ENCODE peak calls at places on chromosomes 6 and 20, in seven cellular contexts. K is NCI-H774; U is stimulated activated CD4-positive, alpha-beta T cell treated with anti-CD3 and anti-CD28 coated beads, Interleukin-1b, Interleukin-23, amount 100 ng/mL, for 1 hour; G is cardiac fibroblast; Q is OCI-LY7; B is NCI-H345; C is lower lobe of right lung. J is an unnamed sample.

GRCh38 chr20:50724851-50725721 is 6.3 kb upstream of the PARD6B start:
- DNase-seq in G (peak), C (no peak), U (no peak), K (no peak), B (no peak), Q (no peak), J (peak)

GRCh38 chr20:36833275-36834020 is 42.5 kb upstream of the TLDC2 start:
- DNase-seq in G (no peak), U (no peak), C (no peak), K (no peak), Q (no peak), B (no peak), J (no peak)

GRCh38 chr20:2741881-2742280 is 49.3 kb downstream of the EBF4 start:
- DNase-seq in G (no peak), K (no peak), B (no peak), Q (no peak), U (no peak), C (no peak), J (no peak)

GRCh38 chr6:23601811-23602340 is 524.1 kb upstream of the NRSN1 start:
- DNase-seq in Q (no peak), C (no peak), K (no peak), U (no peak), G (no peak), B (no peak), J (no peak)

GRCh38 chr6:137877113-137877512 is 10.1 kb downstream of the TNFAIP3 start:
- DNase-seq in G (no peak), U (no peak), B (no peak), K (no peak), C (no peak), Q (no peak), J (no peak)

GRCh38 chr6:6057442-6058053 is 50.8 kb upstream of the NRN1 start:
- DNase-seq in C (no peak), Q (peak), B (peak), U (no peak), G (peak), K (peak), J (peak)

GRCh38 chr6:93358435-93358834 is 60.9 kb downstream of the EPHA7 start:
- DNase-seq in B (no peak), U (no peak), Q (no peak), C (no peak), G (no peak), K (no peak), J (no peak)

GRCh38 chr6:3809515-3809891 is 39.7 kb upstream of the FAM50B start:
- DNase-seq in C (no peak), G (no peak), Q (no peak), U (no peak), B (no peak), K (no peak), J (no peak)

GRCh38 chr6:74585779-74586178 is 620.1 kb downstream of the COL12A1 start:
- DNase-seq in G (peak), C (no peak), B (no peak), Q (no peak), K (no peak), U (no peak), J (no peak)

GRCh38 chr6:16377470-16377869 is 139.1 kb downstream of the GMPR start:
- DNase-seq in C (no peak), B (no peak), G (no peak), K (no peak), Q (no peak), U (no peak), J (no peak)

GRCh38 chr6:3433005-3433404 is 23.8 kb downstream of the SLC22A23 start:
- DNase-seq in U (no peak), G (no peak), C (no peak), B (no peak), K (no peak), Q (peak), J (no peak)

GRCh38 chr6:14702678-14703077 is 543.2 kb upstream of the JARID2 start:
- DNase-seq in Q (no peak), K (no peak), C (no peak), U (no peak), B (no peak), G (no peak), J (no peak)

GRCh38 chr6:105993769-105994521 is 92.2 kb upstream of the PRDM1 start:
- DNase-seq in G (peak), U (no peak), K (no peak), Q (no peak), C (peak), B (no peak), J (peak)

GRCh38 chr6:131413191-131413830 is 159.7 kb upstream of the ARG1 start:
- DNase-seq in C (no peak), B (no peak), U (no peak), Q (no peak), K (no peak), G (no peak), J (no peak)

GRCh38 chr20:52190437-52191131 is 995 bp downstream of the ZFP64 start:
- DNase-seq in Q (peak), G (peak), U (no peak), K (no peak), B (peak), C (no peak), J (peak)

GRCh38 chr6:98971303-98971702 is 23.6 kb upstream of the FBXL4 start:
- DNase-seq in U (no peak), G (no peak), Q (no peak), B (no peak), C (no peak), K (no peak), J (no peak)

GRCh38 chr6:127486934-127487333 is 27.7 kb upstream of the KIAA0408 start:
- DNase-seq in U (no peak), G (no peak), Q (no peak), C (no peak), K (no peak), B (no peak), J (no peak)

GRCh38 chr20:6768228-6769185 is 1.0 kb downstream of the BMP2 start:
- DNase-seq in G (peak), B (peak), C (peak), U (no peak), Q (no peak), K (no peak), J (no peak)

GRCh38 chr6:136036601-136037000 is 185.1 kb downstream of the PDE7B start:
- DNase-seq in C (no peak), U (no peak), Q (no peak), B (no peak), K (no peak), G (peak), J (no peak)

GRCh38 chr20:54362283-54362682 is 113.1 kb upstream of the DOK5 start:
- DNase-seq in C (no peak), B (no peak), K (no peak), Q (no peak), G (no peak), U (no peak), J (no peak)

GRCh38 chr6:159042003-159042823 is 2.6 kb downstream of the TAGAP start:
- DNase-seq in C (no peak), Q (peak), B (peak), G (peak), U (no peak), K (peak), J (peak)

GRCh38 chr6:108365488-108365887 is 70.6 kb downstream of the AFG1L start:
- DNase-seq in G (peak), Q (no peak), C (no peak), B (no peak), K (peak), U (no peak), J (no peak)

GRCh38 chr20:19598117-19598516 is 159.9 kb upstream of the RIN2 start:
- DNase-seq in K (no peak), U (no peak), B (no peak), C (no peak), Q (no peak), G (no peak), J (no peak)

GRCh38 chr6:7615611-7616383 is 25.8 kb downstream of the SNRNP48 start:
- DNase-seq in U (no peak), Q (peak), C (no peak), B (peak), G (peak), K (peak), J (peak)

GRCh38 chr20:33232486-33233072 is 3.2 kb upstream of the BPIFA1 start:
- DNase-seq in Q (no peak), K (no peak), B (peak), U (no peak), C (peak), G (no peak), J (no peak)

GRCh38 chr6:44655368-44656342 is 268.1 kb downstream of the CDC5L start:
- DNase-seq in K (peak), C (peak), U (peak), G (peak), B (peak), Q (peak), J (peak)

GRCh38 chr20:46758929-46759669 is 49.6 kb downstream of the SLC2A10 start:
- DNase-seq in C (no peak), U (no peak), B (no peak), G (no peak), K (no peak), Q (no peak), J (no peak)

GRCh38 chr20:48782901-48783308 is 44.9 kb downstream of the PREX1 start:
- DNase-seq in C (no peak), K (no peak), G (no peak), Q (peak), B (no peak), U (no peak), J (peak)

GRCh38 chr6:139996253-139996834 is 621.9 kb upstream of the CITED2 start:
- DNase-seq in U (no peak), G (peak), B (no peak), Q (peak), K (no peak), C (no peak), J (peak)

GRCh38 chr6:50330963-50331362 is 281.2 kb upstream of the DEFB112 start:
- DNase-seq in G (no peak), Q (no peak), U (no peak), K (no peak), B (no peak), C (no peak), J (no peak)

GRCh38 chr20:49594929-49595311 is 27.0 kb upstream of the PTGIS start:
- DNase-seq in C (no peak), Q (no peak), U (no peak), K (no peak), G (no peak), B (no peak), J (no peak)

GRCh38 chr20:36028106-36028826 is 59.9 kb downstream of the CNBD2 start:
- DNase-seq in U (no peak), B (no peak), C (no peak), G (no peak), K (no peak), Q (no peak), J (no peak)

J was measured in GM12865.